ENCODE peak calls at places on chromosomes 3 and 15, in four cellular contexts. N is endothelial cell, W is AG08395, Y is occipital lobe. T is an unnamed sample.

GRCh38 chr3:40185029-40185695 is 124.3 kb upstream of the EIF1B start:
- DNase-seq in N (no peak), W (no peak), Y (no peak), T (no peak)

GRCh38 chr3:46923559-46924350 is 46.2 kb downstream of the PTH1R start:
- DNase-seq in N (peak), W (peak), Y (no peak), T (peak)

GRCh38 chr15:86865920-86866319 is 786.2 kb downstream of the AGBL1 start:
- DNase-seq in N (no peak), W (no peak), Y (no peak), T (no peak)

GRCh38 chr3:43371494-43371893 is 85.2 kb downstream of the SNRK start:
- DNase-seq in N (no peak), W (no peak), Y (no peak), T (no peak)

GRCh38 chr3:131756405-131756804 is 253.6 kb upstream of the MRPL3 start:
- DNase-seq in N (no peak), W (no peak), Y (no peak), T (no peak)

GRCh38 chr3:134327594-134327975 is 46.7 kb downstream of the AMOTL2 start:
- DNase-seq in N (no peak), W (peak), Y (no peak), T (no peak)

GRCh38 chr3:124705552-124705951 is 24.7 kb upstream of the UMPS start:
- DNase-seq in N (no peak), W (no peak), Y (no peak), T (no peak)

GRCh38 chr3:130699765-130700164 is 46.9 kb downstream of the PIK3R4 start:
- DNase-seq in N (no peak), W (peak), Y (no peak), T (no peak)

GRCh38 chr3:40043444-40043755 is 234.0 kb downstream of the MYRIP start:
- DNase-seq in N (no peak), W (peak), Y (peak), T (no peak)

GRCh38 chr15:59587085-59587826 is 24.3 kb upstream of the GCNT3 start:
- DNase-seq in N (no peak), W (no peak), Y (no peak), T (no peak)

GRCh38 chr3:195095704-195096036 is 175.3 kb downstream of the XXYLT1 start:
- DNase-seq in N (no peak), W (no peak), Y (no peak), T (no peak)

GRCh38 chr3:69400688-69401087 is 14.8 kb upstream of the FRMD4B start:
- DNase-seq in N (no peak), W (no peak), Y (no peak), T (no peak)

GRCh38 chr3:35065891-35066290 is 573.4 kb upstream of the ARPP21 start:
- DNase-seq in N (no peak), W (no peak), Y (no peak), T (no peak)

GRCh38 chr3:43307226-43307625 is 20.9 kb downstream of the SNRK start:
- DNase-seq in N (no peak), W (no peak), Y (no peak), T (no peak)

GRCh38 chr3:146308222-146308621 is 57.3 kb upstream of the PLSCR4 start:
- DNase-seq in N (no peak), W (peak), Y (no peak), T (no peak)

GRCh38 chr3:164049836-164050235 is 1028.5 kb downstream of the SI start:
- DNase-seq in N (no peak), W (no peak), Y (no peak), T (no peak)

GRCh38 chr3:114660124-114660523 is 366.3 kb downstream of the TIGIT start:
- DNase-seq in N (no peak), W (peak), Y (no peak), T (no peak)

GRCh38 chr15:23483821-23484299 is 36.8 kb upstream of the GOLGA6L2 start:
- DNase-seq in N (no peak), W (no peak), Y (no peak), T (no peak)

GRCh38 chr3:89246326-89246725 is 138.9 kb downstream of the EPHA3 start:
- DNase-seq in N (peak), W (no peak), Y (no peak), T (no peak)

GRCh38 chr3:180855364-180855763 is 57.1 kb upstream of the FXR1 start:
- DNase-seq in N (no peak), W (no peak), Y (no peak), T (no peak)

GRCh38 chr15:91140561-91140960 is 40.5 kb downstream of the SV2B start:
- DNase-seq in N (no peak), W (no peak), Y (no peak), T (no peak)

GRCh38 chr15:45276851-45277250 is 24.8 kb downstream of the SLC28A2 start:
- DNase-seq in N (no peak), W (peak), Y (no peak), T (no peak)

GRCh38 chr3:55405436-55405835 is 81.7 kb downstream of the WNT5A start:
- DNase-seq in N (peak), W (no peak), Y (no peak), T (no peak)

GRCh38 chr15:93235926-93236781 is 147.1 kb upstream of the RGMA start:
- DNase-seq in N (no peak), W (no peak), Y (peak), T (peak)

GRCh38 chr15:57562220-57562769 is 29.4 kb upstream of the MYZAP start:
- DNase-seq in N (no peak), W (no peak), Y (no peak), T (no peak)

GRCh38 chr3:78804251-78805037 is 963.4 kb downstream of the ROBO1 start:
- DNase-seq in N (no peak), W (peak), Y (no peak), T (no peak)

GRCh38 chr3:6753536-6753935 is 107.4 kb upstream of the GRM7 start:
- DNase-seq in N (no peak), W (no peak), Y (no peak), T (no peak)

GRCh38 chr3:67685499-67685898 is 31.1 kb upstream of the SUCLG2 start:
- DNase-seq in N (no peak), W (no peak), Y (no peak), T (no peak)

GRCh38 chr15:88735212-88735611 is 68.0 kb upstream of the ACAN start:
- DNase-seq in N (no peak), W (no peak), Y (no peak), T (no peak)